ENCODE peak calls at places on chromosomes 7 and 10, in nine cellular contexts. U is cardiac muscle cell, C is caudate nucleus, I is left ventricle myocardium inferior, W is right atrium auricular region, T is A549, Z is upper lobe of right lung, A is IMR-90, K is MM.1S. V is an unnamed sample.

GRCh38 chr10:46268076-46268881 is 18.5 kb upstream of the ANTXRL start:
- DNase-seq in U (no peak), C (no peak), I (no peak), W (no peak), T (no peak), Z (no peak), A (no peak), K (no peak), V (peak)

GRCh38 chr7:90111-91063 is 102.0 kb upstream of the FAM20C start:
- DNase-seq in U (peak), C (no peak), I (no peak), W (peak), T (no peak), Z (no peak), A (peak), K (no peak), V (no peak)

GRCh38 chr7:4831723-4832495 is 29.9 kb downstream of the PAPOLB start:
- DNase-seq in U (no peak), C (no peak), I (no peak), W (no peak), T (no peak), Z (no peak), A (no peak), K (no peak), V (no peak)

GRCh38 chr7:107860981-107861652 is 29.9 kb upstream of the DLD start:
- DNase-seq in U (peak), C (no peak), I (no peak), W (no peak), T (no peak), Z (no peak), A (peak), K (no peak), V (no peak)

GRCh38 chr7:119720541-119720940 is 552.4 kb upstream of the KCND2 start:
- DNase-seq in U (peak), C (no peak), I (no peak), W (no peak), T (no peak), Z (no peak), A (peak), K (no peak), V (no peak)

GRCh38 chr7:128848289-128849155 is 14.1 kb upstream of the ATP6V1F start:
- DNase-seq in U (no peak), C (no peak), I (no peak), W (no peak), T (no peak), Z (no peak), A (no peak), K (no peak), V (no peak)

GRCh38 chr10:121709674-121710073 is 111.4 kb upstream of the FGFR2 start:
- DNase-seq in U (peak), C (no peak), I (no peak), W (no peak), T (no peak), Z (no peak), A (no peak), K (no peak), V (no peak)

GRCh38 chr10:79385804-79386531 is 38.7 kb downstream of the PPIF start:
- DNase-seq in U (no peak), C (no peak), I (peak), W (peak), T (no peak), Z (peak), A (no peak), K (no peak), V (peak)

GRCh38 chr7:114356133-114356532 is 58.5 kb upstream of the FOXP2 start:
- DNase-seq in U (no peak), C (no peak), I (no peak), W (no peak), T (no peak), Z (no peak), A (peak), K (no peak), V (no peak)

GRCh38 chr7:47292832-47293309 is 289.0 kb downstream of the TNS3 start:
- DNase-seq in U (peak), C (no peak), I (no peak), W (no peak), T (no peak), Z (no peak), A (peak), K (no peak), V (no peak)

GRCh38 chr7:103447073-103447960 is 1.3 kb upstream of the SLC26A5 start:
- DNase-seq in U (peak), C (no peak), I (no peak), W (no peak), T (peak), Z (no peak), A (peak), K (peak), V (no peak)

GRCh38 chr10:100714566-100714950 is 30.8 kb upstream of the PAX2 start:
- DNase-seq in U (no peak), C (no peak), I (no peak), W (no peak), T (no peak), Z (no peak), A (no peak), K (no peak), V (no peak)

GRCh38 chr7:117218700-117219099 is 104.2 kb downstream of the WNT2 start:
- DNase-seq in U (no peak), C (no peak), I (no peak), W (no peak), T (no peak), Z (no peak), A (no peak), K (no peak), V (no peak)

GRCh38 chr10:132959296-132959961 is 17.1 kb upstream of the CFAP46 start:
- DNase-seq in U (no peak), C (no peak), I (no peak), W (no peak), T (no peak), Z (no peak), A (no peak), K (no peak), V (no peak)

GRCh38 chr7:960269-960871 is 5.9 kb upstream of the ADAP1 start:
- DNase-seq in U (no peak), C (no peak), I (peak), W (no peak), T (no peak), Z (peak), A (no peak), K (no peak), V (peak)

GRCh38 chr10:58512470-58513188 is at the start of gene BICC1:
- DNase-seq in U (peak), C (peak), I (peak), W (peak), T (peak), Z (peak), A (peak), K (no peak), V (peak)

GRCh38 chr10:13219685-13220670 is 14.2 kb downstream of the UCMA start:
- DNase-seq in U (peak), C (no peak), I (no peak), W (no peak), T (peak), Z (peak), A (peak), K (peak), V (peak)

GRCh38 chr10:63013755-63014154 is 119.4 kb upstream of the NRBF2 start:
- DNase-seq in U (no peak), C (no peak), I (no peak), W (no peak), T (no peak), Z (no peak), A (no peak), K (no peak), V (no peak)

GRCh38 chr7:131300572-131301466 is 26.9 kb upstream of the MKLN1 start:
- DNase-seq in U (peak), C (no peak), I (no peak), W (no peak), T (no peak), Z (no peak), A (no peak), K (no peak), V (no peak)

GRCh38 chr7:131302453-131302852 is 25.2 kb upstream of the MKLN1 start:
- DNase-seq in U (no peak), C (no peak), I (no peak), W (no peak), T (no peak), Z (no peak), A (no peak), K (no peak), V (no peak)

GRCh38 chr7:131305152-131305551 is 22.5 kb upstream of the MKLN1 start:
- DNase-seq in U (no peak), C (no peak), I (no peak), W (no peak), T (no peak), Z (no peak), A (no peak), K (no peak), V (no peak)

GRCh38 chr7:131300078-131300477 is 27.6 kb upstream of the MKLN1 start:
- DNase-seq in U (no peak), C (no peak), I (no peak), W (no peak), T (no peak), Z (no peak), A (no peak), K (no peak), V (no peak)

DNA sequence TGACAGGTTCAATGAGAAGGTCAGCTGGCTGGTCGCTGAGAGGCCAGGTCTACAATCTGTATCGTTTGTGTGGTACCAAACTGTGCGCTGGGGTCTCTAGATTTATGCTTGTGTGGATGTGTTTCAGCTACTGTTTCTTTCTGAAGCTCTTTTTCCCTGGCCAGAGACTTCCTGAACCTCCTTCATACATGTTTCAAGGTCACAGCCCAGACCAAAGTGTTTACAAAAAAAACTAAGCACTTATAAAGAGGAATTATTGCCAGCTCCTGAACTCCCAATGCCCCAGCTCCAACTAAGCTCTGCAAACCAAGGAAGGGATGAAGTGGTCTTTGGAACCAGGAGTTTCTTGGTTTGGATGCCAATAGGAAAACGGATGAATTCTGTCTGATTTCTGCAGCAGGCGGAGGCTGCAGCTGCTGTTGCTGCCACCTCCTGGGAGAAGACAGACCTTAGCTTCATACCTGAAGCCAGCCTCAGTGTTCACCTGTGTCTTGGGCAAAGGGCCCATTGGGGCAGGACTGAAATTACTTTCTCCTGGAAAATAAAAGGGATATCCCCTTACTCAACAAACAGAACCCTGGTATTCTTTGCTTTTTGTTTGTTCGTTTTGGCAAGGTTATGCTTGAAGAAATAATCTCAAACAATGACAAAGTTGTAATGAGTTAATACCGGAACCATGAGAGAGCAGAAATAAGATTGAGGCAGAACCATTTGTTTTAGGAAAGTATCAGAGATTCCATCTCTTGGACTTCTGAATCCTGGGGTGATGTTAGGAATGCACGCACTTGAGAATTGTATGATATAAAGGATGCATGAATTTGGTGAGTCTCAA is 24.6 kb upstream of the MKLN1 start:
- DNase-seq in U (peak), C (peak), I (peak), W (no peak), T (peak), Z (no peak), A (peak), K (peak), V (no peak)
- H3K27ac ChIP-seq in U (no peak), C (peak), I (peak), W (peak), T (peak), Z (no peak), A (no peak), K (no peak), V (no peak)

GRCh38 chr7:75937958-75938786 is 23.2 kb downstream of the POR start:
- DNase-seq in U (peak), C (peak), I (peak), W (peak), T (peak), Z (peak), A (peak), K (no peak), V (peak)
- H3K27ac ChIP-seq in U (peak), C (peak), I (peak), W (peak), T (peak), Z (no peak), A (peak), K (no peak), V (peak)

DNA sequence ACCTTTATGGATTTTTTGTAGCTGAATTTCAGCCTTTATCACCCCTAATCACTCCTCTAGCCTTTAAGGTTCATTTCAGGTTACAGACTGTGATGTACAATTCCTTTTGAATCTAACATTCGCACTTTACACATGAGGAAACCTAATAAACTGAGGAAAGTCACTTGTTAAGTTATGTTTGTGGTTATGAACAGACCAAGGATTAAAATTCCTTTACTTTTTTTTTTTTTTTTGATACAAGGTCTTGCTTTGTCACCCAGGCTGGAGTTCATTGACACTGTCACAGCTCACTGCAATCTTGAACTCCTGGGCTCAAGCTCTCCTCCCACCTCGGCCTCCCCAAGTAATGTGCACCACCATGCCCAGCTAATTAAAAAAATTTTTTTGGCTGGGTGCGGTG is 3.6 kb downstream of the MCU start:
- DNase-seq in U (no peak), C (no peak), I (no peak), W (no peak), T (no peak), Z (no peak), A (no peak), K (no peak), V (no peak)
- H3K27ac ChIP-seq in U (no peak), C (no peak), I (no peak), W (no peak), T (no peak), Z (no peak), A (no peak), K (no peak), V (no peak)

GRCh38 chr7:139035588-139036353 is at the start of gene ZC3HAV1L:
- DNase-seq in U (peak), C (peak), I (peak), W (peak), T (peak), Z (peak), A (peak), K (no peak), V (peak)
- H3K27ac ChIP-seq in U (no peak), C (peak), I (peak), W (peak), T (peak), Z (peak), A (peak), K (no peak), V (no peak)

DNA sequence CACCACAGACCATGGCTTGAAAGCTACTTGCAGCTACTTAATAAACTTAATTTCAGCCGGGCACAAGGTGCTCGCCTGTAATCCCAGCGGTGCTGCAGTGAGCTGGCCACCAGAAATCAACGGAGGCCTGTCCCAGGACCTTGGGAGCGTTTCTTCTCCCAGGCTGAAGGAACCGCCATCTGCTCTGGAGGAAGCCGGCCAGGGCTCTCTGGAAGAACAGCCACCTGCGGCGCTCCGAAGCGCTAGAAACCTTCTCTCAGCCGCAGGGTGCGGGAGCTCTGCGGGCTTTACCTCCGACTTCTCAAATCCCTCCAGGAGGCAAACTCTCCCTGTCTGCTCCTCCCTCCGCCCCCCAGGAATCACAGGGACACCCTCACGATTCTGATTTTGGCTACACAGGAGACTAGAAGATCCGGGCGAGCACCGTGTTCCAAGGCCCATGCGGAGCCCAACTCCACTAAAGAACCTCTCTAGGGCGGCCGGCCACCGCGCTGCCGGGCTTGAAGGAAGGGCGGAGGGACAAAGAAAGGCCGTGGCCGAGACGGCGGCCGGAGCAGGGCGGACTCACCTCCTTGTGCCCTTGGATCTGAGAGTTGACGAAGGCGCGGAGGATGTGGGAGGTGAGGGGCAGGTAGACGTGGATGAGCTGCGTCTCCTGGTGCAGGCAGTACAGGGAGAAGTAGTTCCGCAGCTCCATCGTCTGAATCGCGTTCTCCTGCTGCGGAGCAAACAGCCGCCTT is 14.4 kb downstream of the NUDT1 start:
- DNase-seq in U (no peak), C (no peak), I (no peak), W (no peak), T (no peak), Z (no peak), A (no peak), K (no peak), V (no peak)
- H3K27ac ChIP-seq in U (no peak), C (no peak), I (no peak), W (no peak), T (no peak), Z (no peak), A (no peak), K (no peak), V (no peak)